ENCODE peak calls at places on chromosomes 11 and 22, in four cellular contexts. One of them, this sample, is unnamed.

GRCh38 chr11:33690290-33691050 is 10.2 kb downstream of the C11orf91 start:
- DNase-seq in mesothelial cell of epicardium: no peak
- DNase-seq in astrocyte: peak; percentile 100
- DNase-seq in foreskin fibroblast: peak; percentile 99
- DNase-seq in this sample: peak; percentile 100

GRCh38 chr11:31856248-31856647 is 45.1 kb upstream of the PAX6 start:
- DNase-seq in mesothelial cell of epicardium: no peak
- DNase-seq in astrocyte: no peak
- DNase-seq in foreskin fibroblast: no peak
- DNase-seq in this sample: no peak

GRCh38 chr11:26847459-26847858 is 125.6 kb upstream of the SLC5A12 start:
- DNase-seq in mesothelial cell of epicardium: no peak
- DNase-seq in astrocyte: no peak
- DNase-seq in foreskin fibroblast: peak; percentile 67
- DNase-seq in this sample: no peak

GRCh38 chr11:45518853-45519545 is 146.4 kb downstream of the CHST1 start:
- DNase-seq in mesothelial cell of epicardium: no peak
- DNase-seq in astrocyte: no peak
- DNase-seq in foreskin fibroblast: no peak
- DNase-seq in this sample: no peak

GRCh38 chr11:126310229-126310991 is 6.5 kb downstream of the DCPS start:
- DNase-seq in mesothelial cell of epicardium: peak; percentile 82
- DNase-seq in astrocyte: peak; percentile 38
- DNase-seq in foreskin fibroblast: peak; percentile 74
- DNase-seq in this sample: peak; percentile 71

GRCh38 chr11:119029340-119030028 is 1.2 kb downstream of the SLC37A4 start:
- DNase-seq in mesothelial cell of epicardium: no peak
- DNase-seq in astrocyte: no peak
- DNase-seq in foreskin fibroblast: no peak
- DNase-seq in this sample: no peak

GRCh38 chr11:5624489-5625278 is at the start of gene TRIM34:
- DNase-seq in mesothelial cell of epicardium: no peak
- DNase-seq in astrocyte: peak; percentile 55
- DNase-seq in foreskin fibroblast: peak; percentile 23
- DNase-seq in this sample: peak; percentile 70

GRCh38 chr11:63552921-63553320 is 10.3 kb downstream of the PLAAT2 start:
- DNase-seq in mesothelial cell of epicardium: no peak
- DNase-seq in astrocyte: no peak
- DNase-seq in foreskin fibroblast: no peak
- DNase-seq in this sample: no peak

GRCh38 chr11:848988-849824 is 6.6 kb downstream of the TSPAN4 start:
- DNase-seq in mesothelial cell of epicardium: peak; percentile 76
- DNase-seq in astrocyte: no peak
- DNase-seq in foreskin fibroblast: no peak
- DNase-seq in this sample: no peak

GRCh38 chr11:852762-853161 is 10.1 kb downstream of the TSPAN4 start:
- DNase-seq in mesothelial cell of epicardium: no peak
- DNase-seq in astrocyte: no peak
- DNase-seq in foreskin fibroblast: no peak
- DNase-seq in this sample: no peak

GRCh38 chr11:849951-850776 is 7.5 kb downstream of the TSPAN4 start:
- DNase-seq in mesothelial cell of epicardium: no peak
- DNase-seq in astrocyte: no peak
- DNase-seq in foreskin fibroblast: no peak
- DNase-seq in this sample: no peak

GRCh38 chr11:848380-848931 is 5.8 kb downstream of the TSPAN4 start:
- DNase-seq in mesothelial cell of epicardium: peak; percentile 64
- DNase-seq in astrocyte: no peak
- DNase-seq in foreskin fibroblast: no peak
- DNase-seq in this sample: no peak

GRCh38 chr11:850777-851762 is 8.4 kb downstream of the TSPAN4 start:
- DNase-seq in mesothelial cell of epicardium: no peak
- DNase-seq in astrocyte: no peak
- DNase-seq in foreskin fibroblast: no peak
- DNase-seq in this sample: no peak
- TF ChIP-seq CTCF in mesothelial cell of epicardium: no peak
- TF ChIP-seq CTCF in astrocyte: no peak
- TF ChIP-seq CTCF in foreskin fibroblast: peak; percentile 6
- TF ChIP-seq CTCF in this sample: peak; percentile 15

DNA sequence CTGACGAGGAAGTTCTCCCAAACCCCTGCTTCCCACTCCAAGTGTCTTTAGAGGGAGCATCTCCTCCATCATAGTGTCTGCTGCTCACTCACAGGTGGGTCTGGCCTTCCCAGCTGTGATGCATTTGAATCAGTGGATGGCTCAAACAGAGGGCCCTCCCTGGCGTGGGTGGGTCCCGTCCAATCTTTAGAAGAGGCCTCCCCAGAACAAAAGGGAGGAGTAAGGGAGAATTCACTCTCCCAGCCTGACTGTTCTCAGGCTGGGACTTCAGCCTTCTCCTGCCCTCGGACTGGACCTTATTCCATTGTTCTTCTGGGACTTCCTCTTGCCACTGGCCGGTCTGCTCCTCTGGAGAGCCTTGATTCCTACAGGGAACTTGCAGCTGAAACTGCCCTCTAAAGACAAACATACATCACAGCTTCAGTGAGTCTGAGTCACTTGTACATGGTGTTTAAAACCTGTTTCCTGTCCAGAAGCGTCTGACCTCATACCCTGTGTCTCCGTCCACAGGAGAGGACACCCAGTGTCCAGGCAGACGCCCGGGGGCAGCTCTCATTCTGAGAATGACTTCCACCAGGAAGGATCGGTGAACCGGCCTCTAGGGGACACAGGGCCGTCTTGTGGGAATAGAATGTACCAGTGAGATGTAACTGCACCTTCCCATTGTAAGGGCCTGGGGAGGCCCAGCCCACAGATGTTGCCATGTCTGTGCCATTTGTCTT is 234.7 kb downstream of the BRD1 start:
- DNase-seq in mesothelial cell of epicardium: no peak
- DNase-seq in astrocyte: no peak
- DNase-seq in foreskin fibroblast: no peak
- DNase-seq in this sample: no peak
- TF ChIP-seq CTCF in mesothelial cell of epicardium: no peak
- TF ChIP-seq CTCF in astrocyte: no peak
- TF ChIP-seq CTCF in foreskin fibroblast: no peak
- TF ChIP-seq CTCF in this sample: no peak

GRCh38 chr11:44085330-44085729 is 10.1 kb upstream of the EXT2 start:
- DNase-seq in mesothelial cell of epicardium: no peak
- DNase-seq in astrocyte: no peak
- DNase-seq in foreskin fibroblast: no peak
- DNase-seq in this sample: no peak
- TF ChIP-seq CTCF in mesothelial cell of epicardium: no peak
- TF ChIP-seq CTCF in astrocyte: no peak
- TF ChIP-seq CTCF in foreskin fibroblast: no peak
- TF ChIP-seq CTCF in this sample: no peak

DNA sequence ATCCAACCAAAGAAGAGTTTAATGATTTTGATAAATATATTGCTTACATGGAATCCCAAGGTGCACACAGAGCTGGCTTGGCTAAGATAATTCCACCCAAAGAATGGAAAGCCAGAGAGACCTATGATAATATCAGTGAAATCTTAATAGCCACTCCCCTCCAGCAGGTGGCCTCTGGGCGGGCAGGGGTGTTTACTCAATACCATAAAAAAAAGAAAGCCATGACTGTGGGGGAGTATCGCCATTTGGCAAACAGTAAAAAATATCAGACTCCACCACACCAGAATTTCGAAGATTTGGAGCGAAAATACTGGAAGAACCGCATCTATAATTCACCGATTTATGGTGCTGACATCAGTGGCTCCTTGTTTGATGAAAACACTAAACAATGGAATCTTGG is 23.9 kb downstream of the KDM4D start:
- DNase-seq in mesothelial cell of epicardium: no peak
- DNase-seq in astrocyte: no peak
- DNase-seq in foreskin fibroblast: no peak
- DNase-seq in this sample: no peak
- TF ChIP-seq CTCF in mesothelial cell of epicardium: no peak
- TF ChIP-seq CTCF in astrocyte: peak; percentile 3
- TF ChIP-seq CTCF in foreskin fibroblast: no peak
- TF ChIP-seq CTCF in this sample: peak; percentile 21

DNA sequence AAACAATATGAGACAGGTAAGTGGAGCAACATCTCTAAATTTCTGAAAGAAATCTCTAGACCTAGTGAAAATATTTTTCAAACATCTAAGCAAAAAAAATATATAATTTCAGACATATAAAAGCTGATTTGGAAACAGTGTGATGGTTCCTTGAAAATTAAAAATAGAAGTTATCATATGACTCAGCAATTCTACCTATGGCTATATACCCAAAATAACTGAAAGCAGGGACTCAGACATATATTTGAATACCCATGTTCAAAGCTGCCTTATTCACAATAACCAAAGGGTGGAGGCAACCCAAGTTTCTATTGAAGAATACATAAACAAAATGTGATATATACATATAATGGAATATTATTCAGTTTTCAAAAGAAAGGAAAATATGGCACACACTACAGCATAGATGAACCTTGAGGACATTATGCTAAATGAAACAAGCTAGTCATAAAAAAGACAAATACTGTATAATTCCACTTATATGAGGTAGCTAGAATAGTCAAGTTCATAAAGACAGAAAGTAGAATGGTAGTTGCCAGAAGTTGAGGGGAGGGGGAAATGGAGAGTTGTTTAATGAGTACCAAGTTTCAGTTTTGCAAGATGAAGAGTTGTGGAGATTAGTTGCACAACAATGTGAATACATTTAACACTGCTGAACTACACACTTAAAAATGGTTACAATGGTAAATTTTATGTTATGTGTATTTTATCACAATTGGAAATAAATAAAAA is 300.4 kb downstream of the TTC28 start:
- DNase-seq in mesothelial cell of epicardium: no peak
- DNase-seq in astrocyte: no peak
- DNase-seq in foreskin fibroblast: no peak
- DNase-seq in this sample: no peak
- TF ChIP-seq CTCF in mesothelial cell of epicardium: no peak
- TF ChIP-seq CTCF in astrocyte: no peak
- TF ChIP-seq CTCF in foreskin fibroblast: no peak
- TF ChIP-seq CTCF in this sample: no peak

GRCh38 chr11:120210651-120211521 is at the start of gene OAF:
- DNase-seq in mesothelial cell of epicardium: peak; percentile 66
- DNase-seq in astrocyte: peak; percentile 77
- DNase-seq in foreskin fibroblast: peak; percentile 89
- DNase-seq in this sample: peak; percentile 76
- TF ChIP-seq CTCF in mesothelial cell of epicardium: peak; percentile 15
- TF ChIP-seq CTCF in astrocyte: no peak
- TF ChIP-seq CTCF in foreskin fibroblast: no peak
- TF ChIP-seq CTCF in this sample: peak; percentile 59

GRCh38 chr11:113906515-113906914 is 1.9 kb downstream of the HTR3B start:
- DNase-seq in mesothelial cell of epicardium: no peak
- DNase-seq in astrocyte: no peak
- DNase-seq in foreskin fibroblast: no peak
- DNase-seq in this sample: no peak

GRCh38 chr11:113907155-113907554 is 2.6 kb downstream of the HTR3B start:
- DNase-seq in mesothelial cell of epicardium: no peak
- DNase-seq in astrocyte: no peak
- DNase-seq in foreskin fibroblast: peak; percentile 1
- DNase-seq in this sample: no peak

GRCh38 chr11:113907681-113908080 is 3.1 kb downstream of the HTR3B start:
- DNase-seq in mesothelial cell of epicardium: no peak
- DNase-seq in astrocyte: no peak
- DNase-seq in foreskin fibroblast: no peak
- DNase-seq in this sample: no peak

GRCh38 chr11:113904379-113905101 is at the start of gene HTR3B:
- DNase-seq in mesothelial cell of epicardium: no peak
- DNase-seq in astrocyte: no peak
- DNase-seq in foreskin fibroblast: no peak
- DNase-seq in this sample: no peak

GRCh38 chr11:113906038-113906437 is 1.4 kb downstream of the HTR3B start:
- DNase-seq in mesothelial cell of epicardium: no peak
- DNase-seq in astrocyte: no peak
- DNase-seq in foreskin fibroblast: peak; percentile 28
- DNase-seq in this sample: peak; percentile 50
- TF ChIP-seq CTCF in mesothelial cell of epicardium: no peak
- TF ChIP-seq CTCF in astrocyte: no peak
- TF ChIP-seq CTCF in foreskin fibroblast: peak; percentile 3
- TF ChIP-seq CTCF in this sample: peak; percentile 61

DNA sequence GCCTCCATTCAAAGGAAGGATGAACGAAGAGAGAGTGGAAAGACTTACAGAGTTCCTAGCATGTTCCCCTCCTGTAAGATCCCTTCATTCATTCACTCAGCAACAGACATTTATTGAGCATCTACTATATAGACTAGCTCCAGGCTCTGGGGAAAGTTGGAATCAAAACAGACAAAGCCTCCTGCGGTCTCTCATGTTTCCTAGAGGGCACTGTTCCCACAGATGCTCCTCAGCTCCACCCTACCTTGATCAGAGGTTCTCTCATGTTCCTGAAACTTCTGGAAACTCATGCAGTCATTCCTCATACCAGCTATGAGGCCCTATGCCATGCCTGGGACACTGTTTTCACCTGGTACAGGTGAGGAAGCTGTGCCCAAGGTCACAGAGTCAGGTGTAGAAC is 11.1 kb downstream of the ALX4 start:
- DNase-seq in mesothelial cell of epicardium: no peak
- DNase-seq in astrocyte: no peak
- DNase-seq in foreskin fibroblast: no peak
- DNase-seq in this sample: no peak
- TF ChIP-seq CTCF in mesothelial cell of epicardium: no peak
- TF ChIP-seq CTCF in astrocyte: no peak
- TF ChIP-seq CTCF in foreskin fibroblast: no peak
- TF ChIP-seq CTCF in this sample: no peak

This sample was measured in HFFc6.